ENCODE peak calls at places on chromosomes 2 and 18, in seven cellular contexts. W is CD8-positive, alpha-beta T cell; B is adrenal gland; Y is pancreas; K is psoas muscle; M is OCI-LY7; F is CD4-positive, alpha-beta memory T cell. Q is an unnamed sample. For H3K4me1, the result is how much of the 10 kb centered on the place peaks cover.

GRCh38 chr2:206983156-206983875 is 44.0 kb downstream of the CPO start:
- DNase-seq in W (no peak), K (no peak), B (no peak), F (no peak), M (no peak), Y (no peak), Q (no peak)

GRCh38 chr2:216371756-216372702 is at the start of gene MARCHF4:
- DNase-seq in W (peak), Y (peak), F (peak), B (peak), M (no peak), K (peak), Q (peak)

GRCh38 chr18:24677011-24677410 is 216.6 kb downstream of the HRH4 start:
- DNase-seq in K (no peak), B (no peak), W (no peak), F (no peak), Y (no peak), M (no peak), Q (no peak)

GRCh38 chr2:143936758-143937562 is 583.0 kb downstream of the ZEB2 start:
- DNase-seq in M (no peak), K (peak), F (no peak), B (no peak), W (no peak), Y (peak), Q (peak)

GRCh38 chr2:173568054-173568453 is 213.4 kb downstream of the CDCA7 start:
- DNase-seq in Y (no peak), B (no peak), K (no peak), M (no peak), W (no peak), F (no peak), Q (no peak)

GRCh38 chr2:212451786-212452200 is 86.8 kb downstream of the ERBB4 start:
- DNase-seq in K (no peak), B (no peak), W (no peak), M (no peak), Y (no peak), F (no peak), Q (no peak)

GRCh38 chr2:41381701-41382100 is 666.1 kb upstream of the PKDCC start:
- DNase-seq in M (no peak), B (no peak), F (no peak), K (no peak), Y (no peak), W (no peak), Q (no peak)

GRCh38 chr2:105431367-105432088 is 32.7 kb upstream of the FHL2 start:
- DNase-seq in F (no peak), Y (no peak), K (peak), B (peak), M (no peak), W (no peak), Q (no peak)

GRCh38 chr2:17608251-17608650 is 67.8 kb downstream of the VSNL1 start:
- DNase-seq in W (no peak), K (no peak), B (peak), M (no peak), F (no peak), Y (no peak), Q (no peak)

GRCh38 chr18:35039633-35040032 is 1.6 kb upstream of the MAPRE2 start:
- DNase-seq in W (no peak), M (no peak), F (no peak), K (peak), Y (no peak), B (no peak), Q (no peak)
- H3K27ac ChIP-seq in W (no peak), M (peak), F (no peak), K (peak), Y (no peak), B (peak), Q (no peak)

GRCh38 chr2:219496781-219497494 is 1.8 kb upstream of the GMPPA start:
- DNase-seq in B (peak), K (peak), W (no peak), F (no peak), M (no peak), Y (no peak), Q (no peak)
- H3K4me3 ChIP-seq in B (no peak), K (peak), W (no peak), F (peak), M (no peak), Y (peak), Q (no peak)

GRCh38 chr18:51185075-51185474 is 12.4 kb downstream of the MEX3C start:
- DNase-seq in F (no peak), W (no peak), Y (no peak), M (no peak), B (peak), K (no peak), Q (no peak)
- H3K4me1 ChIP-seq in F (half or more), W (under half), Y (under half), M (under half), B (under half), K (under half), Q (under half)

DNA sequence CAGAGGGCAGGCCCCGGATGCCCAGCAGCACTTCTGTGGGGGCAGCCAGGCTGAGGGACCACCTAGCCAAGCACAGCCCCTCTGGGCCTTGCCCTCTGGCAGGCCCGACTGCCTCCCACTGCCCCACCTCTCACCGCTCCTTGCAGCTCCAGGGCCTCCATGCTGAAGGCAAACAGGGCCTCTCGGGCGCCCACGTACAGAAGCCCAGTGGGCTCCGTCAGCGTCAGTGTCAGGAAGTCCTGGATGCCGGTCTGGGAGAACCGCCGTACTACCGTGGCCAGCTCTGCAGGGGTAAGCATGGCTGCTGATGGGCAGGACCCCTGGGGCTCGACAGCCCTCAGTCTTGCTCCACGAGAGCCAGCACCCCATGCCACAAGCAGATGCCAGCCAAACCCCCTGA is 3.7 kb downstream of the SEMA4C start:
- DNase-seq in M (no peak), Y (no peak), B (no peak), K (no peak), W (no peak), F (no peak), Q (no peak)
- H3K27ac ChIP-seq in M (no peak), Y (no peak), B (peak), K (no peak), W (no peak), F (no peak), Q (no peak)

GRCh38 chr2:190626656-190627055 is 22.2 kb upstream of the NAB1 start:
- DNase-seq in Y (no peak), M (no peak), B (no peak), K (no peak), W (no peak), F (no peak), Q (no peak)

GRCh38 chr2:190628651-190629378 is 20.1 kb upstream of the NAB1 start:
- DNase-seq in B (no peak), W (no peak), Y (no peak), F (no peak), M (no peak), K (no peak), Q (no peak)

GRCh38 chr2:190625691-190626090 is 23.2 kb upstream of the NAB1 start:
- DNase-seq in K (no peak), M (no peak), W (no peak), B (no peak), F (no peak), Y (no peak), Q (no peak)

DNA sequence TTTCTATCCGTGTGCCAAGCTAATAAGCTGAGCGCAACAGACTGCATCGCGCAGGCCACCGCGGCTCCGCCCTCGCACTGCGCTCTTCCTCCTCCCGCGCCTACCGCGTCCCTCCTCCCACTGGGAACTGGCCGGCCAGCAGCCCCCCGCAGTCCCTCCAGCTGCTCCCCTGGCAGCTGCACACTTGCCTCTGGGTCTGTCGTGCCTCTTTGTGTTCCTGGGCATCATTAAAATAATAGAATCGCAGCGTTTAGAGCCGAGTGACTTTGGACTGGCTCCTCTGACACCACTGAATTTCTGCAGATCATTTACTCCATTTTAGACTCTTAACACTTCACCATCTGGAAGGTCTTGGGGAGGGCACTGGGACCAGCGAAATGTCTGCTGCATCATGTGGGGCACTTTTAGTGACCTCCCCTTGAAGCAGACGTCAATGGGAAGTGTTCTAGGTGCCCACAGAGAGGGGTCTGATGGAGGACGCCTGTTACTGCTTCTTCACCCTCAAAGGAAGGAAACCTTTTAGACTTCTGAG is 20.9 kb upstream of the NAB1 start:
- DNase-seq in Y (no peak), F (no peak), B (no peak), M (no peak), W (no peak), K (peak), Q (no peak)
- H3K4me3 ChIP-seq in Y (peak), F (peak), B (no peak), M (no peak), W (peak), K (peak), Q (peak)

GRCh38 chr2:120348134-120349103 is 2.5 kb downstream of the INHBB start:
- DNase-seq in B (no peak), W (no peak), F (no peak), K (no peak), M (no peak), Y (no peak), Q (no peak)
- H3K4me1 ChIP-seq in B (under half), W (under half), F (under half), K (under half), M (under half), Y (under half), Q (under half)

GRCh38 chr2:237669129-237669627 is 41.8 kb downstream of the LRRFIP1 start:
- DNase-seq in F (no peak), W (no peak), M (no peak), Y (no peak), B (no peak), K (no peak), Q (no peak)
- H3K27ac ChIP-seq in F (no peak), W (no peak), M (peak), Y (peak), B (peak), K (peak), Q (peak)

GRCh38 chr18:834086-834720 is 22.2 kb upstream of the YES1 start:
- DNase-seq in F (no peak), W (no peak), M (no peak), K (no peak), B (no peak), Y (no peak), Q (no peak)

GRCh38 chr18:840080-840408 is 28.0 kb upstream of the YES1 start:
- DNase-seq in W (no peak), Y (no peak), F (no peak), M (no peak), B (no peak), K (no peak), Q (no peak)

GRCh38 chr18:841647-842370 is 29.8 kb upstream of the YES1 start:
- DNase-seq in Y (no peak), B (no peak), M (no peak), F (no peak), K (no peak), W (no peak), Q (no peak)

GRCh38 chr18:837922-838321 is 25.9 kb upstream of the YES1 start:
- DNase-seq in W (no peak), K (no peak), Y (no peak), B (no peak), M (no peak), F (no peak), Q (no peak)

DNA sequence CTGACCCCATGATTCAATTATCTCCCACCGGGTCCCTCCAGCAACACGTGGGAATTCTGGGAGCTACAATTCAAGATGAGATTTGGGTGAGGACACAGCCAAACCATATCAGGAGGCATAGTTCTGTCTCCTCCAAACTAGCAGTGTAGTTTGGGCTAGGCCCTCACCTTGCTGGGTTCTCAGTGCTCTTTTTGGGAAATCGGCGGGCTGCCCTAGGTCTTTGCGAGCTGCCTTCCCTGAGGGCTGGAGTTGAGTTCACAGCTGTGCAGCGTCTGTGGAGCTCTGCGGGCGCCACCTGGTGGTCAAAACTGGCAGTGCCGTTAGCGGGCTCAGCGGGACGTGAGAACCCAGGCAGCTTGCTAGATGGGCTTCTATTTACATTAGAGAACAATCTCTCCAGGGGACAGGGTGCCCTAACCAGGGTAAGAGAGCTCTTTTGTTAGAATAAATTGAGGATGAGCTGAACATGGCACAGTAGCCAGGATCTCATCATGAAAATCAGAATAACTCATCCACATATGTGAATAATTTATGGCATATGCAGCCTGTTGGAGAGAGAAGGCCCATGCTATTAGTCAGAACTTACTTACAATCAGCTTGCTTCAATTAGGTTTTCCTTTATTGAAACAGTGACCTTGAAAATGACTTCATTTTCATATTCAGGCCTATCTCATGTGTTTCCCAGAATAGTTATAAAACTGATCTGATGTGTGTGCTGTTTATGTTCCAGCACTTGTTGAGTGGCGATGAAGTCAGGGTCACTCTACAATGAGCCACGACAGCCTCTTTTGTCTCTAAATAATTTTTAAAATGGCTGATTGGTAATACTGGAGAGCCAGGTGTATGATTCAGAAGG is 27.4 kb upstream of the YES1 start:
- DNase-seq in K (peak), M (peak), Y (peak), F (peak), B (peak), W (peak), Q (peak)
- H3K4me3 ChIP-seq in K (no peak), M (no peak), Y (no peak), F (no peak), B (no peak), W (no peak), Q (no peak)

GRCh38 chr18:48837676-48838075 is 113.1 kb downstream of the SMAD7 start:
- DNase-seq in F (no peak), M (no peak), Y (no peak), K (peak), W (no peak), B (no peak), Q (no peak)
- H3K4me1 ChIP-seq in F (half or more), M (under half), Y (under half), K (under half), W (half or more), B (half or more), Q (half or more)

GRCh38 chr2:60550984-60551240 is 2.5 kb downstream of the BCL11A start:
- DNase-seq in K (no peak), B (no peak), M (no peak), Y (no peak), W (no peak), F (no peak), Q (no peak)
- H3K27ac ChIP-seq in K (no peak), B (peak), M (peak), Y (peak), W (no peak), F (no peak), Q (no peak)